ENCODE peak calls at places on chromosomes 4 and X, in five cellular contexts. One of them, this sample, is unnamed.

GRCh38 chrX:17007134-17007768 is 60.8 kb downstream of the REPS2 start:
- DNase-seq in sigmoid colon: no peak
- DNase-seq in suprapubic skin: no peak
- DNase-seq in tibial nerve: no peak
- DNase-seq in esophagus muscularis mucosa: no peak
- DNase-seq in this sample: no peak

GRCh38 chr4:162015090-162015489 is 148.7 kb downstream of the FSTL5 start:
- DNase-seq in sigmoid colon: no peak
- DNase-seq in esophagus muscularis mucosa: no peak
- DNase-seq in tibial nerve: no peak
- DNase-seq in suprapubic skin: no peak
- DNase-seq in this sample: no peak

GRCh38 chr4:88104902-88105610 is 53.4 kb downstream of the ABCG2 start:
- DNase-seq in tibial nerve: no peak
- DNase-seq in esophagus muscularis mucosa: no peak
- DNase-seq in sigmoid colon: no peak
- DNase-seq in suprapubic skin: no peak
- DNase-seq in this sample: no peak

GRCh38 chr4:151957163-151957562 is 196.4 kb upstream of the GATB start:
- DNase-seq in esophagus muscularis mucosa: no peak
- DNase-seq in sigmoid colon: no peak
- DNase-seq in tibial nerve: no peak
- DNase-seq in suprapubic skin: no peak
- DNase-seq in this sample: no peak

GRCh38 chrX:136205882-136206281 is 45.3 kb downstream of the MAP7D3 start:
- DNase-seq in suprapubic skin: no peak
- DNase-seq in tibial nerve: no peak
- DNase-seq in esophagus muscularis mucosa: no peak
- DNase-seq in sigmoid colon: peak; percentile 71
- DNase-seq in this sample: no peak

GRCh38 chr4:102525099-102525498 is 23.9 kb downstream of the NFKB1 start:
- DNase-seq in esophagus muscularis mucosa: no peak
- DNase-seq in tibial nerve: no peak
- DNase-seq in sigmoid colon: no peak
- DNase-seq in suprapubic skin: no peak
- DNase-seq in this sample: no peak

GRCh38 chrX:136063340-136064079 is 78.3 kb downstream of the SLC9A6 start:
- DNase-seq in sigmoid colon: peak; percentile 72
- DNase-seq in esophagus muscularis mucosa: no peak
- DNase-seq in suprapubic skin: no peak
- DNase-seq in tibial nerve: peak; percentile 15
- DNase-seq in this sample: no peak

GRCh38 chrX:12197030-12197429 is 58.8 kb downstream of the FRMPD4 start:
- DNase-seq in esophagus muscularis mucosa: no peak
- DNase-seq in sigmoid colon: no peak
- DNase-seq in tibial nerve: no peak
- DNase-seq in suprapubic skin: no peak
- DNase-seq in this sample: no peak

GRCh38 chr4:183396187-183396738 is 48.2 kb upstream of the CDKN2AIP start:
- DNase-seq in sigmoid colon: no peak
- DNase-seq in suprapubic skin: no peak
- DNase-seq in esophagus muscularis mucosa: no peak
- DNase-seq in tibial nerve: no peak
- DNase-seq in this sample: no peak

GRCh38 chr4:17448689-17449088 is 63.2 kb downstream of the QDPR start:
- DNase-seq in suprapubic skin: no peak
- DNase-seq in esophagus muscularis mucosa: no peak
- DNase-seq in tibial nerve: no peak
- DNase-seq in sigmoid colon: no peak
- DNase-seq in this sample: no peak

GRCh38 chr4:10625130-10625529 is 59.4 kb downstream of the CLNK start:
- DNase-seq in esophagus muscularis mucosa: no peak
- DNase-seq in sigmoid colon: no peak
- DNase-seq in suprapubic skin: no peak
- DNase-seq in tibial nerve: no peak
- DNase-seq in this sample: no peak

GRCh38 chr4:116126794-116127193 is 958.6 kb downstream of the TRAM1L1 start:
- DNase-seq in suprapubic skin: no peak
- DNase-seq in esophagus muscularis mucosa: no peak
- DNase-seq in tibial nerve: no peak
- DNase-seq in sigmoid colon: no peak
- DNase-seq in this sample: no peak

GRCh38 chr4:152819026-152819645 is 39.4 kb downstream of the ARFIP1 start:
- DNase-seq in suprapubic skin: no peak
- DNase-seq in sigmoid colon: no peak
- DNase-seq in tibial nerve: no peak
- DNase-seq in esophagus muscularis mucosa: no peak
- DNase-seq in this sample: no peak

GRCh38 chr4:170109586-170110289 is 20.0 kb upstream of the AADAT start:
- DNase-seq in sigmoid colon: no peak
- DNase-seq in suprapubic skin: no peak
- DNase-seq in tibial nerve: no peak
- DNase-seq in esophagus muscularis mucosa: no peak
- DNase-seq in this sample: no peak

GRCh38 chr4:27684501-27685077 is 823.9 kb downstream of the STIM2 start:
- DNase-seq in suprapubic skin: no peak
- DNase-seq in esophagus muscularis mucosa: no peak
- DNase-seq in tibial nerve: peak; percentile 13
- DNase-seq in sigmoid colon: peak; percentile 71
- DNase-seq in this sample: peak; percentile 4

GRCh38 chrX:49072712-49073095 is 1.1 kb downstream of the PRAF2 start:
- DNase-seq in sigmoid colon: no peak
- DNase-seq in esophagus muscularis mucosa: no peak
- DNase-seq in tibial nerve: no peak
- DNase-seq in suprapubic skin: no peak
- DNase-seq in this sample: no peak

GRCh38 chr4:158299459-158300007 is 89.2 kb downstream of the TMEM144 start:
- DNase-seq in esophagus muscularis mucosa: no peak
- DNase-seq in sigmoid colon: no peak
- DNase-seq in suprapubic skin: no peak
- DNase-seq in tibial nerve: no peak
- DNase-seq in this sample: no peak

GRCh38 chr4:26379837-26380236 is 59.0 kb downstream of the RBPJ start:
- DNase-seq in esophagus muscularis mucosa: no peak
- DNase-seq in suprapubic skin: no peak
- DNase-seq in sigmoid colon: no peak
- DNase-seq in tibial nerve: no peak
- DNase-seq in this sample: no peak

GRCh38 chrX:16138108-16138427 is 14.7 kb downstream of the GRPR start:
- DNase-seq in suprapubic skin: no peak
- DNase-seq in tibial nerve: no peak
- DNase-seq in esophagus muscularis mucosa: no peak
- DNase-seq in sigmoid colon: no peak
- DNase-seq in this sample: no peak

GRCh38 chrX:14883826-14884225 is 10.6 kb downstream of the MOSPD2 start:
- DNase-seq in sigmoid colon: no peak
- DNase-seq in esophagus muscularis mucosa: no peak
- DNase-seq in tibial nerve: no peak
- DNase-seq in suprapubic skin: no peak
- DNase-seq in this sample: no peak

GRCh38 chr4:114694770-114695169 is 96.2 kb downstream of the UGT8 start:
- DNase-seq in tibial nerve: no peak
- DNase-seq in suprapubic skin: no peak
- DNase-seq in esophagus muscularis mucosa: no peak
- DNase-seq in sigmoid colon: no peak
- DNase-seq in this sample: peak; percentile 32

GRCh38 chr4:20684852-20685763 is 15.2 kb upstream of the PACRGL start:
- DNase-seq in esophagus muscularis mucosa: no peak
- DNase-seq in tibial nerve: no peak
- DNase-seq in suprapubic skin: no peak
- DNase-seq in sigmoid colon: no peak
- DNase-seq in this sample: no peak